ENCODE peak calls at places on chromosomes 7 and 10, in eight cellular contexts. L, E, G, C, M, Y, R and U are unnamed samples.

GRCh38 chr10:131549116-131549515 is 237.6 kb upstream of the TCERG1L start:
- DNase-seq in L (no peak), E (no peak), G (no peak), C (no peak), M (no peak), Y (no peak), R (no peak), U (no peak)

GRCh38 chr7:19403691-19404090 is 258.5 kb upstream of the FERD3L start:
- DNase-seq in L (no peak), E (no peak), G (no peak), C (no peak), M (no peak), Y (no peak), R (peak), U (no peak)

GRCh38 chr7:31204066-31204465 is 136.5 kb downstream of the NEUROD6 start:
- DNase-seq in L (no peak), E (no peak), G (no peak), C (no peak), M (no peak), Y (no peak), R (no peak), U (no peak)

GRCh38 chr10:76080991-76081390 is 649.6 kb downstream of the LRMDA start:
- DNase-seq in L (no peak), E (no peak), G (no peak), C (no peak), M (no peak), Y (peak), R (peak), U (no peak)

GRCh38 chr10:88045544-88046415 is 182.4 kb downstream of the PTEN start:
- DNase-seq in L (no peak), E (no peak), G (no peak), C (no peak), M (no peak), Y (no peak), R (peak), U (no peak)

GRCh38 chr10:132904814-132905649 is 37.3 kb downstream of the CFAP46 start:
- DNase-seq in L (no peak), E (no peak), G (peak), C (no peak), M (no peak), Y (no peak), R (peak), U (no peak)

GRCh38 chr7:141118809-141119586 is 45.1 kb downstream of the TMEM178B start:
- DNase-seq in L (no peak), E (no peak), G (no peak), C (no peak), M (no peak), Y (no peak), R (no peak), U (no peak)

GRCh38 chr10:21527634-21528451 is 2.4 kb upstream of the SKIDA1 start:
- DNase-seq in L (no peak), E (no peak), G (no peak), C (no peak), M (no peak), Y (no peak), R (peak), U (no peak)

GRCh38 chr7:94440460-94441039 is 45.9 kb downstream of the COL1A2 start:
- DNase-seq in L (no peak), E (no peak), G (no peak), C (no peak), M (no peak), Y (no peak), R (peak), U (no peak)

GRCh38 chr10:52027055-52027454 is 287.0 kb upstream of the DKK1 start:
- DNase-seq in L (no peak), E (no peak), G (no peak), C (no peak), M (no peak), Y (no peak), R (peak), U (no peak)

GRCh38 chr10:92757066-92757716 is 67.4 kb downstream of the HHEX start:
- DNase-seq in L (peak), E (peak), G (peak), C (peak), M (peak), Y (peak), R (peak), U (peak)

GRCh38 chr10:122567056-122567660 is 6.6 kb downstream of the DMBT1 start:
- DNase-seq in L (no peak), E (no peak), G (peak), C (no peak), M (no peak), Y (peak), R (no peak), U (no peak)

GRCh38 chr7:123865517-123866117 is 20.6 kb downstream of the HYAL4 start:
- DNase-seq in L (peak), E (no peak), G (no peak), C (no peak), M (no peak), Y (peak), R (peak), U (peak)

GRCh38 chr7:82841828-82842227 is 320.9 kb downstream of the PCLO start:
- DNase-seq in L (no peak), E (no peak), G (no peak), C (no peak), M (no peak), Y (no peak), R (no peak), U (no peak)

GRCh38 chr10:62907470-62908212 is 91.5 kb upstream of the EGR2 start:
- DNase-seq in L (no peak), E (no peak), G (no peak), C (no peak), M (no peak), Y (no peak), R (no peak), U (no peak)

GRCh38 chr7:36986429-36987362 is 262.4 kb upstream of the AOAH start:
- DNase-seq in L (peak), E (no peak), G (peak), C (no peak), M (peak), Y (peak), R (peak), U (no peak)

GRCh38 chr7:42144253-42145002 is 92.6 kb downstream of the GLI3 start:
- DNase-seq in L (no peak), E (no peak), G (no peak), C (no peak), M (no peak), Y (peak), R (peak), U (no peak)

GRCh38 chr10:62048919-62049636 is 147.6 kb downstream of the ARID5B start:
- DNase-seq in L (peak), E (peak), G (peak), C (peak), M (peak), Y (peak), R (peak), U (no peak)

GRCh38 chr7:38222481-38223096 is 44.5 kb downstream of the STARD3NL start:
- DNase-seq in L (peak), E (no peak), G (no peak), C (no peak), M (no peak), Y (peak), R (peak), U (peak)

GRCh38 chr10:91908358-91909177 is 718 bp downstream of the FGFBP3 start:
- DNase-seq in L (peak), E (peak), G (peak), C (peak), M (peak), Y (peak), R (peak), U (peak)

GRCh38 chr10:132520147-132520811 is 17.3 kb upstream of the INPP5A start:
- DNase-seq in L (peak), E (peak), G (peak), C (peak), M (peak), Y (peak), R (peak), U (no peak)

DNA sequence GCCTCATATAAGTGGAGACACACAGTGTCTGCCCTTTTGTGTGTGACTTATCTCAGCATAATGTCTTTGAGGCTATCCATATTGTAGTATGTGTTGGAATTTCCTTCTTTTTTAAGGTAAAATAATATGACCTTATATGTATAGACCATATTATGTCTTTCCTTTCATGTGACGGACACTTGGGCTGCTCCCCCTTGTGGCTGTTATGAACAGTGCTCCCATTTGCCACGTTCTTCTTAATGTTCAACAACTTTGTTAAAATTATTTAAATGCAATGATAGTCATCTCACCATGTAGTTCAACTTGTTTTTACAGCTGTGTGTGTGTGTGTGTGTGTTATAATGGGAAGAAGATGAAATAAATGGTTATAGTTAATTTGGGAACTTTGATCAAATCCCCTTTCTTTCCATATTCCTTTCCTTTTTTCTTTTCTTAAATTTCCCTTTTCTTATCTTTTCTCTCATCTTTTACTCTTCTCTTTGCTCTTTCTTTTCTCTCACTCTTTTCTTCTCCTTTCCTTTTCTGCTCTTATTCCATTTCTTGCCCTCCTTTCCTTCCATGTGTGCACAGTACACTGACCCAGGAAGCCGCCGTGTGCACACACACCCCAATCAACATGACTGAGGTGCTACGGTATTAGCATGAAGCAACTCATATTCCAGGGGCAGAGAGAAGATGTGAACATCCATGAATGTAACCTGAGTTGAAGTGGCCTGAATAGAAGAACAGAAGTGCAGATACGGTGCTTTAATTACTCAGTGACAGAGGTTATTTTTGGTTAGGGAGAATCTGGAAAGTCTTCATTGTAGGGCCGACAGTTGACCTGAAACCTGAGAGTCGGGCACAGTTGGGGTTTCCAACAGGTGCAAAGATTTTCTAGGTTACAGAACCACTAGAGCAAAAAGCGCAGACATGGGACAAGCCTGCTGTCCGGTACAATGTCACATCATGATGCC is 596.7 kb downstream of the SDK1 start:
- DNase-seq in L (no peak), E (no peak), G (no peak), C (no peak), M (no peak), Y (peak), R (peak), U (no peak)
- TF ChIP-seq CTCF in L (peak), E (peak), G (peak), C (peak), M (peak), Y (peak), R (peak), U (peak)

DNA sequence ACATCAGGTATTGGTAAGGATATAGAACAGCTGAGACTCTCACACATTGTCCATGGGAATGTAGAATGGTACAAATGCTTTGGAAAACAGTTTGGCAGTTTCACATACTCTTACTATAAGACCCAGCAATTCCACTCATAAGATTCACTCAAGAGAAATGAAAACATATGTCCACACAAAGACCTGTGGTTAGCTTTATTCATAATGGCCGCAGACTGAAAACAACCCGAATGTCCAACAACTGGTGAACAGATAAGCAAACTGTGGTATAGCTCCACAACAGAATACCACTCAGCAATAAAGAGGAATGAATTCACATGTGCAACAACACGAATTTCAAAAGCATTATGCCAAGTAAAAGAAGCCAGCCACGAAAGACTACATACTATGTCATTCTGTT is 33.5 kb upstream of the CUL1 start:
- DNase-seq in L (no peak), E (no peak), G (no peak), C (no peak), M (no peak), Y (peak), R (no peak), U (no peak)
- H3K4me3 ChIP-seq in L (no peak), E (no peak), G (no peak), C (no peak), M (no peak), Y (no peak), R (no peak), U (no peak)

DNA sequence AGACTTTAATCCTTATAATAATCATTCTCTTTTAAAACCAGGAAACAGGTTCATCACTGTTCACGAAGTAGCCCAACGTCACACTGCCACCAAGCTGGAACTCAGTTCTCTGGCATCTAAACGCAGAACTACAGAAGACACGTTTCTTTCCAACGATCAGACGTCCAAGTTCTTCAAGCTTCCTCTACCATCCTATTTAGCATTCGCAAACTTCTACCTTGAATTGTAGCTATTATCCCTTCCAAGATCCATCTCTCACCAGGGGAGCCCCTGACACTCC is 647 bp downstream of the TRDMT1 start:
- DNase-seq in L (no peak), E (no peak), G (no peak), C (no peak), M (no peak), Y (peak), R (peak), U (no peak)
- TF ChIP-seq CTCF in L (no peak), E (no peak), G (no peak), C (no peak), M (no peak), Y (no peak), R (no peak), U (no peak)

DNA sequence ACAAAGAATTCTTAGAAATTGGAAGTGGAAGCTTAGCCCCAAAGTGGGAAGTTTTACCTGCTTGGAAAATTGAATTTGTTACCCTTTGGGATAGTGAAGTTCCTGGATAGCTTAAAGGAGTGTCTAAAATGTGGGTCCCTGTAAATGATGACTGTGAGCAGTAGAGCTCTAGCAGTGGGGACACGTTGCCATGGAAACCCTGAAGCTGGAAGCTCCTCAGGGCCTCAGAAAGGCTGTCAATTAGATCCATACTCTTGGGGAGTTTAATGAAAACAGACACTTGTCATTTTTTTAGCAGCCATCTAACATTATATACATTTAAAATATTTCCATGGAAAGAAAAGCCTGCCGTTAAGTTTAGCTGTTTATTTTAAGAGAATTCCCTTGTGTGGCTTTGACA is 518.3 kb downstream of the CCSER2 start:
- DNase-seq in L (no peak), E (no peak), G (no peak), C (no peak), M (no peak), Y (no peak), R (no peak), U (no peak)
- H3K4me3 ChIP-seq in L (no peak), E (no peak), G (no peak), C (no peak), M (no peak), Y (no peak), R (no peak), U (no peak)

GRCh38 chr10:102316421-102316820 is 71.1 kb downstream of the GBF1 start:
- DNase-seq in L (no peak), E (no peak), G (no peak), C (no peak), M (no peak), Y (no peak), R (no peak), U (no peak)
- TF ChIP-seq CTCF in L (no peak), E (no peak), G (no peak), C (no peak), M (no peak), Y (no peak), R (no peak), U (no peak)

GRCh38 chr7:87596136-87596535 is 4.5 kb downstream of the ABCB1 start:
- DNase-seq in L (no peak), E (no peak), G (no peak), C (no peak), M (no peak), Y (no peak), R (no peak), U (no peak)

GRCh38 chr7:87600130-87601124 is at the start of gene ABCB1:
- DNase-seq in L (no peak), E (peak), G (peak), C (peak), M (peak), Y (no peak), R (peak), U (no peak)

GRCh38 chr7:87596696-87597095 is 4.0 kb downstream of the ABCB1 start:
- DNase-seq in L (no peak), E (no peak), G (no peak), C (no peak), M (no peak), Y (no peak), R (no peak), U (no peak)

GRCh38 chr7:87598234-87599009 is 2.3 kb downstream of the ABCB1 start:
- DNase-seq in L (no peak), E (no peak), G (no peak), C (no peak), M (no peak), Y (no peak), R (no peak), U (no peak)

GRCh38 chr7:87599336-87599735 is 1.3 kb downstream of the ABCB1 start:
- DNase-seq in L (no peak), E (no peak), G (no peak), C (no peak), M (peak), Y (no peak), R (no peak), U (peak)
- H3K4me3 ChIP-seq in L (no peak), E (peak), G (no peak), C (no peak), M (peak), Y (no peak), R (no peak), U (no peak)

GRCh38 chr7:133564484-133564883 is 311.6 kb downstream of the EXOC4 start:
- DNase-seq in L (no peak), E (no peak), G (no peak), C (no peak), M (no peak), Y (no peak), R (no peak), U (no peak)
- TF ChIP-seq CTCF in L (no peak), E (no peak), G (no peak), C (no peak), M (no peak), Y (no peak), R (no peak), U (peak)

DNA sequence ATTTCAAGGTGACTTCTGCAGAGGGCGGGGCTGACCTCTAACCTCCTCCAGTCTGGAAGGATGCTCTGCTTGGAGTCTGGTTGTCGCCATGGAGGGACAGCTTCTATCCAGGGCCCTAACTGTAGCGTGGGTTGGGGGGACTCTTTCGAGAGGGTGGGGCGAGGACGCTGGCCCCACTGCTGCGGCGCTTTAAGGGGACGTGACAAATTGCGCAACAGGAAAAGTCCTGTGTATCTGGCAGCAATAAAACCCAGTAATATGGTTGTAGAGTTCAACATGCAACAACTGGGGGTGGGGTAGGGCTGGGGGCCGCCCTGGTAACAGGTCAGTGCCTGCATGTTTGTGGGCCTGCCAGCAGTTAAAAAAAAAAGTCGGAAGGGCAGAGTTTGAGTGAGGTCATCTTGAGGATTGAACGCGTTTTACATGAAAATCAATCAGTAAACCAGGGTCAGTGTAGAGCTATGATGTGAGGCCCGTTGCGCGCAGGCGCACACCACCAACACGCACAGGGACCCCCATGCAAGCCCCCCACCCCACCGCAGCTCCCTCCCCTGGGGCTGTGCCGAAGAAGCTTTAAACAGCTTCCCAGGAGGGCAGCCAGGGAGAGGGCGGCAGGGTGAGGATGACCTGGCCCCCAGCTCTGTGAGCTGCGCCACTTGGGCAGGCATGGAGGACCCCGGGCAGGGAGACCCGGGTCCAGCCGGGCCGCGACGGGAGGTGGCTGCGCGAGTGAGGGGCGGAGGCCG is 4.3 kb downstream of the SHH start:
- DNase-seq in L (no peak), E (no peak), G (no peak), C (no peak), M (no peak), Y (no peak), R (no peak), U (no peak)
- H3K4me3 ChIP-seq in L (no peak), E (peak), G (no peak), C (peak), M (peak), Y (no peak), R (no peak), U (no peak)